ENCODE peak calls at places on chromosome 2, in eight cellular contexts. One of them, this sample, is unnamed.

GRCh38 chr2:196239622-196240587 is 68.5 kb upstream of the STK17B start:
- DNase-seq in Daoy: peak; percentile 92
- DNase-seq in H9: no peak
- DNase-seq in NCI-H1092 treated with DMSO at 0.1 percent for 48 hours: no peak
- DNase-seq in HTR-8/SVneo: peak; percentile 12
- DNase-seq in activated T-cell treated with anti-CD3 and anti-CD28 coated beads, Interleukin-2, amount 50 U/mL, for 24 hours: peak; percentile 73
- DNase-seq in CD4-positive, CD25-positive, alpha-beta regulatory T cell: peak; percentile 64
- DNase-seq in central memory CD4-positive, alpha-beta T cell: peak; percentile 87
- DNase-seq in this sample: no peak

GRCh38 chr2:62152000-62152399 is 43.9 kb upstream of the B3GNT2 start:
- DNase-seq in HTR-8/SVneo: no peak
- DNase-seq in activated T-cell treated with anti-CD3 and anti-CD28 coated beads, Interleukin-2, amount 50 U/mL, for 24 hours: no peak
- DNase-seq in CD4-positive, CD25-positive, alpha-beta regulatory T cell: no peak
- DNase-seq in central memory CD4-positive, alpha-beta T cell: no peak
- DNase-seq in H9: no peak
- DNase-seq in NCI-H1092 treated with DMSO at 0.1 percent for 48 hours: no peak
- DNase-seq in Daoy: peak; percentile 69
- DNase-seq in this sample: no peak

GRCh38 chr2:142325870-142326269 is 195.1 kb upstream of the LRP1B start:
- DNase-seq in HTR-8/SVneo: no peak
- DNase-seq in H9: no peak
- DNase-seq in activated T-cell treated with anti-CD3 and anti-CD28 coated beads, Interleukin-2, amount 50 U/mL, for 24 hours: no peak
- DNase-seq in Daoy: no peak
- DNase-seq in CD4-positive, CD25-positive, alpha-beta regulatory T cell: no peak
- DNase-seq in NCI-H1092 treated with DMSO at 0.1 percent for 48 hours: no peak
- DNase-seq in central memory CD4-positive, alpha-beta T cell: no peak
- DNase-seq in this sample: no peak

GRCh38 chr2:71879509-71880184 is 268.0 kb downstream of the CYP26B1 start:
- DNase-seq in NCI-H1092 treated with DMSO at 0.1 percent for 48 hours: no peak
- DNase-seq in Daoy: no peak
- DNase-seq in HTR-8/SVneo: no peak
- DNase-seq in central memory CD4-positive, alpha-beta T cell: no peak
- DNase-seq in CD4-positive, CD25-positive, alpha-beta regulatory T cell: no peak
- DNase-seq in activated T-cell treated with anti-CD3 and anti-CD28 coated beads, Interleukin-2, amount 50 U/mL, for 24 hours: no peak
- DNase-seq in H9: no peak
- DNase-seq in this sample: no peak

GRCh38 chr2:232854082-232854481 is 16.0 kb upstream of the SNORC start:
- DNase-seq in central memory CD4-positive, alpha-beta T cell: no peak
- DNase-seq in activated T-cell treated with anti-CD3 and anti-CD28 coated beads, Interleukin-2, amount 50 U/mL, for 24 hours: no peak
- DNase-seq in H9: no peak
- DNase-seq in Daoy: peak; percentile 92
- DNase-seq in NCI-H1092 treated with DMSO at 0.1 percent for 48 hours: no peak
- DNase-seq in HTR-8/SVneo: no peak
- DNase-seq in CD4-positive, CD25-positive, alpha-beta regulatory T cell: no peak
- DNase-seq in this sample: no peak

GRCh38 chr2:221572821-221573429 is 821 bp upstream of the EPHA4 start:
- DNase-seq in NCI-H1092 treated with DMSO at 0.1 percent for 48 hours: peak; percentile 64
- DNase-seq in central memory CD4-positive, alpha-beta T cell: no peak
- DNase-seq in activated T-cell treated with anti-CD3 and anti-CD28 coated beads, Interleukin-2, amount 50 U/mL, for 24 hours: no peak
- DNase-seq in H9: peak; percentile 55
- DNase-seq in Daoy: peak; percentile 55
- DNase-seq in CD4-positive, CD25-positive, alpha-beta regulatory T cell: peak; percentile 3
- DNase-seq in HTR-8/SVneo: peak; percentile 34
- DNase-seq in this sample: peak; percentile 56

GRCh38 chr2:20093263-20094141 is 42.1 kb upstream of the LAPTM4A start:
- DNase-seq in activated T-cell treated with anti-CD3 and anti-CD28 coated beads, Interleukin-2, amount 50 U/mL, for 24 hours: no peak
- DNase-seq in CD4-positive, CD25-positive, alpha-beta regulatory T cell: no peak
- DNase-seq in HTR-8/SVneo: peak; percentile 90
- DNase-seq in central memory CD4-positive, alpha-beta T cell: no peak
- DNase-seq in NCI-H1092 treated with DMSO at 0.1 percent for 48 hours: peak; percentile 56
- DNase-seq in H9: peak; percentile 78
- DNase-seq in Daoy: peak; percentile 72
- DNase-seq in this sample: peak; percentile 86

GRCh38 chr2:83365476-83365875 is 1093.6 kb downstream of the SUCLG1 start:
- DNase-seq in activated T-cell treated with anti-CD3 and anti-CD28 coated beads, Interleukin-2, amount 50 U/mL, for 24 hours: no peak
- DNase-seq in CD4-positive, CD25-positive, alpha-beta regulatory T cell: no peak
- DNase-seq in HTR-8/SVneo: no peak
- DNase-seq in NCI-H1092 treated with DMSO at 0.1 percent for 48 hours: no peak
- DNase-seq in Daoy: no peak
- DNase-seq in H9: no peak
- DNase-seq in central memory CD4-positive, alpha-beta T cell: no peak
- DNase-seq in this sample: peak; percentile 17

GRCh38 chr2:8627019-8627691 is 54.7 kb upstream of the ID2 start:
- DNase-seq in Daoy: no peak
- DNase-seq in central memory CD4-positive, alpha-beta T cell: no peak
- DNase-seq in NCI-H1092 treated with DMSO at 0.1 percent for 48 hours: no peak
- DNase-seq in H9: no peak
- DNase-seq in CD4-positive, CD25-positive, alpha-beta regulatory T cell: no peak
- DNase-seq in activated T-cell treated with anti-CD3 and anti-CD28 coated beads, Interleukin-2, amount 50 U/mL, for 24 hours: peak; percentile 23
- DNase-seq in HTR-8/SVneo: no peak
- DNase-seq in this sample: no peak